ENCODE peak calls at places on chromosomes 12 and 14, in five cellular contexts. O is Peyer's patch, D is body of pancreas, L is breast epithelium, W is ovary. C is an unnamed sample.
A peak's percentile ranks its signal among the peaks of the same experiment; 100 is the strongest.

GRCh38 chr12:126789963-126790362 is 1477.0 kb upstream of the TMEM132C start:
- DNase-seq in W (no peak), L (no peak), D (no peak), O (no peak), C (no peak)

GRCh38 chr12:96364092-96364700 is 36.0 kb downstream of the CDK17 start:
- DNase-seq in D (no peak), L (no peak), O (no peak), W (no peak), C (no peak)

GRCh38 chr12:74897425-74898211 is 312.0 kb downstream of the KCNC2 start:
- DNase-seq in O (no peak), W (no peak), D (no peak), L (no peak), C (no peak)

GRCh38 chr12:56160160-56160763 is 2.1 kb downstream of the MYL6 start:
- DNase-seq in D (no peak), W (no peak), L (no peak), O (peak; percentile 60), C (no peak)

GRCh38 chr12:2251485-2252179 is 198.8 kb downstream of the CACNA1C start:
- DNase-seq in L (no peak), W (no peak), D (no peak), O (no peak), C (no peak)

GRCh38 chr12:12736759-12737676 is 19.9 kb downstream of the CDKN1B start:
- DNase-seq in W (no peak), O (no peak), D (peak; percentile 31), L (no peak), C (no peak)

GRCh38 chr14:68143341-68143807 is 323.8 kb downstream of the RAD51B start:
- DNase-seq in W (peak; percentile 93), D (peak; percentile 79), L (peak; percentile 90), O (peak; percentile 62), C (no peak)

GRCh38 chr12:1691123-1692007 is 495 bp downstream of the ADIPOR2 start:
- DNase-seq in O (no peak), L (no peak), W (peak; percentile 48), D (no peak), C (no peak)

GRCh38 chr12:114920828-114921579 is 237.0 kb upstream of the TBX3 start:
- DNase-seq in O (no peak), D (no peak), L (no peak), W (no peak), C (no peak)

GRCh38 chr12:46360908-46361666 is 11.5 kb downstream of the SLC38A2 start:
- DNase-seq in D (no peak), O (no peak), L (no peak), W (no peak), C (no peak)

GRCh38 chr12:24127919-24128721 is 178.7 kb upstream of the SOX5 start:
- DNase-seq in D (no peak), W (no peak), O (no peak), L (no peak), C (no peak)

GRCh38 chr14:25570483-25570882 is 520.5 kb upstream of the STXBP6 start:
- DNase-seq in W (no peak), L (no peak), D (no peak), O (no peak), C (no peak)

GRCh38 chr12:76137611-76138010 is 53.1 kb upstream of the NAP1L1 start:
- DNase-seq in L (no peak), O (no peak), D (no peak), W (no peak), C (no peak)

GRCh38 chr14:100604709-100605108 is 17.5 kb upstream of the BEGAIN start:
- DNase-seq in L (no peak), O (peak; percentile 30), W (peak; percentile 10), D (no peak), C (no peak)

GRCh38 chr12:122528992-122529391 is 1.9 kb downstream of the KNTC1 start:
- DNase-seq in L (no peak), W (no peak), D (no peak), O (no peak), C (no peak)

GRCh38 chr14:78345346-78345745 is 175.2 kb downstream of the NRXN3 start:
- DNase-seq in O (no peak), L (no peak), D (no peak), W (no peak), C (no peak)

DNA sequence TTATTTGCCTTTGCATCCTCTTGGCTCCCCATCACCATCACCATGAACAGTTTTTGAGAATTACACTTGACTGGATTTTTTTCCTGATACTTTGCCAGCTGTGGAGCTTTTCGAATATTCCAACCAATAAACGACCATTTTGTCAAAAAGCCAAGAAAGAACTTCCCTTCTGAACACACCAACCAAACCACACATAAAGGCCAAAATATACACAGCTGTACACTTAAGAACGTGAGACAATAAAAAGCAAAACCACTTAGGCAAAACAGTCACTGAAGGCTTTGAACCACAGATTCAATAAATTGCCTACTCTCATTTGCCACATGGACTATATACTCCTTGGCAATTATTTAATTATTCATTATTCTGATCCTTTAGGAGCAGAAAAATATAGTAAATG is 1.1 kb downstream of the C14orf93 start:
- DNase-seq in L (no peak), D (no peak), O (no peak), W (no peak), C (no peak)
- H3K4me1 ChIP-seq in L (peaks cover 5% of the 10 kb centered on the region), D (peaks cover 18% of the 10 kb centered on the region), O (no peaks in the 10 kb centered on the region), W (peaks cover 6% of the 10 kb centered on the region), C (peaks cover 41% of the 10 kb centered on the region)

DNA sequence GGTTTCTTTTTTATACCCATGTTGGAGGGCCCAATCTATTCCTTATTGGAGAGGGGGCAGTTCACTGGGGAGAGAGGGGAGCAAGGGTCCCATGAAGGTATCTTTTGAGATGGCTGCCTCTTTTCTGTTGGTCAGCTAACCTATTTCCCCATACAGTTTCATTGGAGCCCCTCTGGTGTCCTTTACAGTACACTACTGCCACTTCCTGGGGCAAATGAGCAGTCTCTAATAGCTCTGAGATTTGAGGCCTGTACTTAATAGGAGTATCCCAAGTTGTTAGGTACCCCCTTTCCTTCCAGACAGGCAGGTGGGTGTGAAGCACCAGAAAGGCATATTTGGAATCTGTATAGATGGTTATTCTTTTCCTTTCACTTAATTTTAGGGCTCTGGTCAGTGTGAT is 41.3 kb upstream of the RNU6-8 start:
- DNase-seq in O (no peak), L (no peak), W (no peak), D (no peak), C (no peak)
- TF ChIP-seq CTCF in O (peak; percentile 27), L (no peak), W (no peak), D (peak; percentile 18), C (no peak)

GRCh38 chr12:111597731-111598636 is 1.1 kb downstream of the ATXN2 start:
- DNase-seq in O (peak; percentile 76), W (peak; percentile 64), L (peak; percentile 23), D (peak; percentile 51), C (no peak)
- TF ChIP-seq POLR2A in O (no peak), W (peak; percentile 4), L (no peak), D (no peak), C (peak; percentile 15)

GRCh38 chr14:31286456-31287293 is 79.1 kb upstream of the HECTD1 start:
- DNase-seq in O (no peak), L (no peak), D (peak; percentile 25), W (no peak), C (no peak)

GRCh38 chr14:31280871-31281220 is 73.3 kb upstream of the HECTD1 start:
- DNase-seq in L (no peak), D (no peak), O (no peak), W (no peak), C (no peak)

GRCh38 chr14:31283568-31284252 is 76.1 kb upstream of the HECTD1 start:
- DNase-seq in O (no peak), L (no peak), W (no peak), D (no peak), C (no peak)

GRCh38 chr14:31280132-31280870 is 72.7 kb upstream of the HECTD1 start:
- DNase-seq in L (no peak), O (no peak), D (no peak), W (no peak), C (no peak)

GRCh38 chr14:31283153-31283552 is 75.6 kb upstream of the HECTD1 start:
- DNase-seq in D (no peak), O (no peak), L (no peak), W (no peak), C (no peak)
- H3K4me1 ChIP-seq in D (no peaks in the 10 kb centered on the region), O (no peaks in the 10 kb centered on the region), L (no peaks in the 10 kb centered on the region), W (no peaks in the 10 kb centered on the region), C (no peaks in the 10 kb centered on the region)

GRCh38 chr14:104528496-104528895 is 51.1 kb upstream of the C14orf180 start:
- DNase-seq in D (no peak), W (no peak), L (no peak), O (no peak), C (no peak)
- TF ChIP-seq CTCF in D (no peak), W (no peak), L (no peak), O (no peak), C (no peak)

DNA sequence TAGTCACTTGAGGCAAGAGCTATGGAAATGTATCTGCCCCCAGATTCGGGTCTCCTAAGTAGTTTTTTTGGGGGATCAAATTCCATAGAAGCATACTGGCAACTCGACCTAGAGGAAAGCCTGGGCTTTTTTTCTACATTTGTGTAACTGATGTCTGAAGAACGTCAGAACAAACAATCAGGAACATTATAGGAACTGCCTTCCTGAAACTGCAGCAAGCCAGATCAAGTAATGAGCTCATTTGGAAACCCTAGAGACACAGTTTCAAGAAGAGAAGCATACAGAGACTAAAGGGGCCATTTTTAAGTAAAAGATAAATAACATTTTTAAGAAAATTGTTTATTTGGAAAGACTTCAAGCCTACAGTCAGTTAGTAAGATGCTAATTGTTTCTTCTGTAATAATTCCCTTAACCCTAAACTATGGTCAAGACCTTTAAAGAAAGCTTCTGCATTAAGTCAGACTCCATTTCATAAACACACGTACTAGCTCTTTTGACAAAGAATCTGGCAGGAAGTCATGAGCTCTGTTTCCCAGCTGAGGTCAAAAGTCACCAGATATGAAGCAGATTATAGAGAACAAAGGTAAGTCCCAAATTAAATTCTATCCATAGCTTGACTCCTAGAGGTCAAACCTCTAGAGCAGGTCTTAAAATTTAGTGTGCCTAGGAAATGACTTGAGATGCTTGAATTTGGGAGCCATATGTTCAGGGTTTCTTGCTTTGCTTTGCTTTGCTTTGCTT is 112.8 kb downstream of the EGLN3 start:
- DNase-seq in D (no peak), L (no peak), W (no peak), O (no peak), C (no peak)
- TF ChIP-seq POLR2A in D (no peak), L (no peak), W (no peak), O (no peak), C (no peak)

GRCh38 chr12:20372326-20373097 is 4.2 kb downstream of the PDE3A start:
- DNase-seq in D (no peak), W (no peak), O (no peak), L (no peak), C (no peak)

GRCh38 chr12:20369164-20370000 is 1.0 kb downstream of the PDE3A start:
- DNase-seq in W (peak; percentile 74), L (no peak), D (peak; percentile 54), O (peak; percentile 86), C (no peak)

GRCh38 chr12:20370001-20370381 is 1.7 kb downstream of the PDE3A start:
- DNase-seq in W (peak; percentile 52), O (no peak), D (peak; percentile 36), L (no peak), C (no peak)

GRCh38 chr12:20368653-20369163 is 371 bp downstream of the PDE3A start:
- DNase-seq in O (peak; percentile 61), L (no peak), D (peak; percentile 16), W (peak; percentile 47), C (no peak)

GRCh38 chr12:20370841-20371240 is 2.5 kb downstream of the PDE3A start:
- DNase-seq in O (no peak), D (no peak), W (no peak), L (no peak), C (no peak)
- H3K4me1 ChIP-seq in O (no peaks in the 10 kb centered on the region), D (peaks cover 22% of the 10 kb centered on the region), W (peaks cover 2% of the 10 kb centered on the region), L (no peaks in the 10 kb centered on the region), C (peaks cover 11% of the 10 kb centered on the region)

C was measured in esophagus squamous epithelium.